ENCODE peak calls at places on chromosomes 11 and 22, in four cellular contexts. U, O, N and D are unnamed samples.
A peak's percentile ranks its signal among the peaks of the same experiment; 100 is the strongest.

GRCh38 chr22:33600113-33600512 is 320.2 kb downstream of the LARGE1 start:
- DNase-seq in U (no peak), O (no peak), N (no peak), D (no peak)

GRCh38 chr11:65446446-65447277 is 24.1 kb downstream of the NEAT1 start:
- DNase-seq in U (peak; percentile 55), O (no peak), N (no peak), D (peak; percentile 71)

GRCh38 chr11:74278721-74279148 is 32.7 kb downstream of the P4HA3 start:
- DNase-seq in U (peak; percentile 99), O (no peak), N (no peak), D (peak; percentile 64)

GRCh38 chr11:45934580-45935318 is 12.3 kb downstream of the LARGE2 start:
- DNase-seq in U (no peak), O (no peak), N (no peak), D (no peak)

GRCh38 chr11:12764187-12764914 is 90.1 kb downstream of the TEAD1 start:
- DNase-seq in U (no peak), O (no peak), N (no peak), D (no peak)

GRCh38 chr22:50319503-50319951 is 7.3 kb downstream of the DENND6B start:
- DNase-seq in U (no peak), O (no peak), N (no peak), D (no peak)

GRCh38 chr11:95111923-95112540 is 22.4 kb downstream of the ENDOD1 start:
- DNase-seq in U (no peak), O (no peak), N (no peak), D (no peak)

GRCh38 chr11:45092901-45093760 is 53.3 kb upstream of the PRDM11 start:
- DNase-seq in U (peak; percentile 76), O (no peak), N (no peak), D (no peak)

GRCh38 chr11:110269996-110270395 is 26.4 kb downstream of the RDX start:
- DNase-seq in U (no peak), O (no peak), N (no peak), D (no peak)

GRCh38 chr11:8865304-8865703 is 45.7 kb upstream of the AKIP1 start:
- DNase-seq in U (no peak), O (no peak), N (no peak), D (no peak)

GRCh38 chr11:13366266-13367026 is 88.9 kb downstream of the BMAL1 start:
- DNase-seq in U (no peak), O (no peak), N (no peak), D (no peak)

GRCh38 chr11:3835100-3835485 is 5.7 kb downstream of the RHOG start:
- DNase-seq in U (no peak), O (no peak), N (no peak), D (no peak)

GRCh38 chr11:129289350-129290040 is 86.2 kb upstream of the BARX2 start:
- DNase-seq in U (no peak), O (no peak), N (no peak), D (no peak)

GRCh38 chr22:17910561-17911311 is 113.6 kb downstream of the MICAL3 start:
- DNase-seq in U (peak; percentile 88), O (peak; percentile 58), N (no peak), D (peak; percentile 87)

GRCh38 chr11:32839308-32839707 is 9.6 kb downstream of the PRRG4 start:
- DNase-seq in U (no peak), O (no peak), N (no peak), D (no peak)